ENCODE peak calls at places on chromosomes 12 and 14, in four cellular contexts. E, B, L and T are unnamed samples.

GRCh38 chr14:99687284-99688209 is 3.4 kb downstream of the CYP46A1 start:
- DNase-seq in B (no peak), L (peak; percentile 28), E (no peak), T (no peak)

GRCh38 chr12:116636636-116637519 is 77.7 kb downstream of the MAP1LC3B2 start:
- DNase-seq in E (no peak), B (no peak), L (no peak), T (no peak)

GRCh38 chr12:104698871-104699270 is 242.1 kb downstream of the CHST11 start:
- DNase-seq in L (no peak), B (no peak), E (peak; percentile 71), T (no peak)

GRCh38 chr12:70637286-70637685 is at the start of gene PTPRB:
- DNase-seq in L (peak; percentile 32), B (no peak), E (no peak), T (no peak)

GRCh38 chr12:991350-992278 is 591 bp downstream of the ERC1 start:
- DNase-seq in B (no peak), E (peak; percentile 37), L (no peak), T (no peak)

GRCh38 chr14:89973234-89973823 is 17.6 kb downstream of the TDP1 start:
- DNase-seq in B (peak; percentile 58), E (peak; percentile 83), L (peak; percentile 74), T (peak; percentile 27)

GRCh38 chr12:42648061-42648460 is 58.5 kb upstream of the PRICKLE1 start:
- DNase-seq in L (no peak), E (no peak), B (no peak), T (no peak)

GRCh38 chr12:123479442-123480180 is 21.7 kb downstream of the SNRNP35 start:
- DNase-seq in L (no peak), E (no peak), B (no peak), T (no peak)

GRCh38 chr14:50434530-50434929 is 37.8 kb upstream of the CDKL1 start:
- DNase-seq in L (no peak), B (no peak), E (no peak), T (no peak)

GRCh38 chr12:82383930-82384513 is 25.7 kb downstream of the METTL25 start:
- DNase-seq in L (no peak), B (no peak), E (peak; percentile 51), T (no peak)

DNA sequence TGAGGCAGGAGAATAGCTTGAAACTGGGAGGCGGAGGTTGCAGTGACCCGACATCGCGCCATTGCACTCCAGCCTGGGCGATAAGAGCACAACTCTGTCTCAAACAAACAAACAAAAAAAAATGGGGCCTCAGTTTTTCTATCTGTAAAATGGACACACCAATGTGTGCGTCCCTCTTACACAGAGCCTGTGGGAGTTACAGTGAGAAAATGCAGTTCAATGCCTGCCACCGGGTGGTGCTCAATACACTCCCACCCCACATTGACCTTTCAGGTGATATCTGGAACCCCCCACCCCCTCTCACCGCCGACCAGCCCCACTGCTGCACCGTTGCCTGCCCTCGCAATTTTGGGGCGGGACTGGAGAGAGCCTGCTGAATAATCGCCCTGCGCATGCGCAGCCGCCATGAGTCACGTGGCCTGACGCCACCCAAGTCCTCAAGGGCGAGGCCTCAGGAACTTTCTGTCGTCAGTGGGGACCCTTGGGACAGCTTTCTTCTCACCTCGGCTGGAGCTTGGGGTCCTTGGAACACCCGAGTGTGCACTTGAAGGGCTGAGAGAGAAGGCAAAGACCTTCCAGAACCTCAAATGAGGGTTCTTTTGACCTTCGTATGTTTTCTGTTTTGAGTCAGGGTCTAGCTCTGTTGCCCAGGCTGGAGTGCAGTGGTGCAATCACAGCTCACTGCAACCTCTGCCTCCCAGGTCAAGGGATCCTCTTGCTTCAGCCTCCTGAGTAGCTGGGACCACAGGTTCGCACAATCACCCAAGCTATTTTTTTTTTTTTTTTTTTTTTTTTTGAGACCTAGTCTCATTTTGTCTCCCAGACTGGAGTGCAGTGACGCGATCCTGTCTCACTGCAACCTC is 14.6 kb upstream of the CABP1 start:
- DNase-seq in L (no peak), B (no peak), E (no peak), T (no peak)
- TF ChIP-seq CTCF in L (peak; percentile 20), B (peak; percentile 11), E (no peak), T (no peak)

DNA sequence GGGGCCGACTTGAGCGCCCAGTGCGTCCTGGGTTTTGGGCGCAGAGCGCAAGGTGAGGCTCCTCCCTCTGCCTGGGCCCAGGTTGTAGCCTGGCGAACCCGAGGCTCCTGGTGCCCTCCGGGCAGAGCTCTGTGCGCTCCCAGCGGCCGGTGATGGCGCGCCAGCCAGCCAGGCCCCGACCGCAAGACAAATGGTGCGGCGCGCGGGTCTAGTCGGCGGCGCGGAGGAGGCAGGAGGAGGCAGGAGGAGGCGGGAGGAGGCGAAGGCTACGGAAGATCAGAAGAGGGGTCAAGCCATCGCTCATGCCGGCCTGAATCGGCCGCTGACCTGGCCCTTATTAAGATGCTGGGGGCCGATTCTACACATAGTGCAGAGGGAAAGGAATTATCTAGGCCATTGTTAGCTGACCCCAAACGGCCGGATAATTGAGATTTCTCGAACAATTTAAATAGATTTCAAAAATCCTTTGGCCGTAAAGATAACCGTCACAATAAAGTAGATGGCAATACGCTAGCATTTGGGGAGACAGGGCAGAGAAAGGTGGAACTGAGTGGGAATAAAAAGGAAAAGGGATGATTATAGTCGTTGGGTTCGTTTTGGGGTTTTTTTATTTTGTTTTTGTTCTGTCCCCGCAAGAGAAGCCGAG is 2.8 kb downstream of the TBX5 start:
- DNase-seq in E (peak; percentile 86), L (peak; percentile 71), B (no peak), T (no peak)
- TF ChIP-seq CTCF in E (peak; percentile 34), L (peak; percentile 44), B (no peak), T (peak; percentile 54)

DNA sequence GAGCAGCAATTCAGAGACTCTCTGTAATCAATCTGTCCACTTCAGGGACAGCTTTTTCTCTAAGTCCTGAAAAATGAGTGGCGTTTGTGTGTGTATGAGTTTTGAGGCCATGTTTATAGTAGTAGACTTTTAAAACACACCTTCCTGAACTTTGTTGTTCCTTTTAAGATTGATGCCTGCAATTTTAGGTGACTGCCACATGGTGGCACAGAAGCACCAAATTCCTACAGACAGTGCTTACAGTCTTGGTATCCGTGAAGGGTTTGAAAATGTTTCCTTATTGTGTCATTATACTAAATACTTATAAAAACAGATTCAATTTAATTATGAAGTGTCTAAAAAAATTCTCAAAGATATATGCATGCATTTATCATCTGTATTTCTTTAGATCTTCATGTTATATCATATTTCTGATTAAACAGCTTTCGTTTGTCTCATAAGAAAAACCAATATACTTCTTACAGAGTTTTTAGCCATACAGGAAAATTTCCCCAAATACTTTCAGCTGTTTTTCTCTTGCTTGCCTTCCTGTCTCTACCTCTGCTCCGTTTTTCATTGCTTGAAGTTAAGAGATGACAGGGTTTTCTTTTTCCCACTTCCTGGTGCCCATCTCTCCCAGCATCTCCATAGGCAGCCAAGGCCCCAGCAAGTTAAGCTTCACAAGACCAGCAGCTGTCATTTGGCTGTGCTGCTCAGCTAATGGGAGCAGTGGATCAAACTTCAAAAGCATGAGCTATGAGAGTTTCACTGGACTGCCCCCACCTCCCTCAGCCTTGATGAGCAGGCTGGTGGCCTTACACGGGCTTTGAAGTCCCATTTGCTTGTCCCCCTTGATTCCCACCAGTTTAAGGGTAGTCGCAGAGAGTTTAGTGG is 259.6 kb downstream of the AKAP6 start:
- DNase-seq in B (peak; percentile 36), E (peak; percentile 82), L (peak; percentile 15), T (no peak)
- TF ChIP-seq CTCF in B (peak; percentile 48), E (peak; percentile 72), L (peak; percentile 86), T (peak; percentile 90)

GRCh38 chr12:120916561-120916960 is 12.4 kb upstream of the SPPL3 start:
- DNase-seq in B (no peak), E (no peak), L (no peak), T (no peak)

GRCh38 chr12:120914794-120915193 is 10.6 kb upstream of the SPPL3 start:
- DNase-seq in E (no peak), L (no peak), B (no peak), T (no peak)

GRCh38 chr12:120917748-120918147 is 13.6 kb upstream of the SPPL3 start:
- DNase-seq in E (no peak), L (no peak), B (no peak), T (no peak)

GRCh38 chr12:120922279-120922678 is 18.1 kb upstream of the SPPL3 start:
- DNase-seq in B (no peak), E (no peak), L (no peak), T (no peak)

DNA sequence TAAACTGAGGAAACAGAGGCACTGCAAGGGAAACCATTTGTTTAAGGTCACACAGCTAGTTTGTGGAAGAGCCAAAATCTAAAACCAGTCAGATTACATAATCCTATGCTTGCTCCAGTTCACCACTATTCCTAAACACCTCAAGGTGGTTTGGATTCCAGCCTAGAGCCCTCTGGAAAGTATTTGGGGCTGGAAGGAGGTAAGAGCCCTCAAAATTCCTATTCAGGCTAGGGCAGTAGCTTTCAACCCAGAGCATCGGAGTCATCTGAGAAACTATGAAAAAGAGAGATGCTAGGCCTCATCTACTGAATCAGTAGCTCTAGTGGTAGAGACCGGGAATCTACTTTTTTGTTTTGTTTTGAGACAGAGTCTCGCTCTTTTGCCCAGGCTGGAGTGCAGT is 16.0 kb upstream of the SPPL3 start:
- DNase-seq in L (no peak), B (no peak), E (no peak), T (no peak)
- TF ChIP-seq CTCF in L (no peak), B (no peak), E (no peak), T (no peak)

GRCh38 chr12:132921685-132922084 is 34.3 kb upstream of the CHFR start:
- DNase-seq in L (no peak), E (no peak), B (no peak), T (no peak)
- TF ChIP-seq CTCF in L (no peak), E (no peak), B (no peak), T (no peak)

GRCh38 chr14:106875503-106875902 is 1349.1 kb downstream of the TMEM121 start:
- DNase-seq in B (peak; percentile 34), E (no peak), L (no peak), T (no peak)

GRCh38 chr14:106876711-106877110 is 1350.3 kb downstream of the TMEM121 start:
- DNase-seq in B (no peak), E (no peak), L (no peak), T (no peak)

GRCh38 chr14:106874365-106874764 is 1348.0 kb downstream of the TMEM121 start:
- DNase-seq in B (no peak), E (no peak), L (no peak), T (no peak)

GRCh38 chr14:106877527-106877926 is 1351.1 kb downstream of the TMEM121 start:
- DNase-seq in L (no peak), B (no peak), E (no peak), T (no peak)

DNA sequence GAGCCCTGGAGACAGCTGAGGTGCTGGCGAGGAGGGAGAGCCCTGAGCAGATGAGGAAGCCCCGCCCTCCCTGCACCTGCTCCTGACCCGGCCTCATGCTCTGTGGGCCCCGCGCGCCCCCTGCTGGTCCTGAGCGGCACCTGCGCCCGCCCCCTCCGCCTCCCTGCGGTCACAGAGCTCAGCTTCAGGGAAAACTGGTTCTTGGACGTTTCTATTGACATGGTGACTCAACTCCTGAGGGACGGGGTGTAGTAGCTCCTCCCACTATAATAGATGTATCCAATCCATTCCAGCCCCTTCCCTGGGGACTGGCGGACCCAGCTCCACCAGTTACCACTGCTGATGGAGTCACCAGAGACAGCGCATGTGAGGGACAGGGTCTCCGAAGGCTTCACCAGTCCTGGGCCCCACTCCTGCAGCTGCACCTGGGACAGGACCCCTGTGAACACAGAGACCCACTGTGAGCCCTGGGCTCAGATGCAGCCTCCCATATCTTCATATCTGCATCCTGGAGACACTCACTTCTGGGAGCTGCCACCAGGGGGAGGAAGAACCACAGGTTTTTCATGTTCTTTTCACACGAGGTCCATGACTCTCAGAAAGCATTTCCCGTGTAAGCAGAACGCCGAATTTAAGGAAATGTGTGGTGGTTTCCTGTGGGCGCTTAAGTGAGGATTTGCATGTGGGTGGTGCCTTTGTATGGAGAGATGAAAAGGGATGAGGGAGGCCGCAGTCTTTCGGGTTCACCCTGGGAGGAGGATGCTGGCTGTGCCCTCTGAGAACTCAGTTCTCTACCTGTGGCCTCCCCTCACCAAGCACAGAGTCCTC is 1346.5 kb downstream of the TMEM121 start:
- DNase-seq in L (no peak), E (peak; percentile 1), B (peak; percentile 66), T (no peak)
- TF ChIP-seq CTCF in L (no peak), E (peak; percentile 14), B (peak; percentile 84), T (peak; percentile 6)

GRCh38 chr12:124805876-124806668 is 57.6 kb downstream of the SCARB1 start:
- DNase-seq in L (no peak), B (no peak), E (no peak), T (no peak)
- TF ChIP-seq CTCF in L (no peak), B (no peak), E (no peak), T (no peak)